ENCODE peak calls at places on chromosomes 16 and 17, in five cellular contexts. I is CD8-positive, alpha-beta T cell; W is GM23248; A is fibroblast of lung; V is transverse colon. K is an unnamed sample. For H3K36me3, the result is how much of the 10 kb centered on the place peaks cover.

GRCh38 chr17:43406676-43407645 is 8.2 kb downstream of the ARL4D start:
- DNase-seq in A (peak), W (peak), I (no peak), V (no peak), K (no peak)

GRCh38 chr17:71342726-71343125 is 778.1 kb upstream of the SOX9 start:
- DNase-seq in W (no peak), A (peak), V (no peak), I (no peak), K (no peak)

GRCh38 chr16:84841787-84842300 is 22.1 kb downstream of the CRISPLD2 start:
- DNase-seq in A (no peak), I (no peak), V (peak), W (no peak), K (peak)

GRCh38 chr16:56305956-56306565 is 114.8 kb downstream of the GNAO1 start:
- DNase-seq in W (no peak), A (peak), I (no peak), V (no peak), K (no peak)

GRCh38 chr17:79272220-79272619 is 197.6 kb downstream of the ENGASE start:
- DNase-seq in V (no peak), I (no peak), W (no peak), A (no peak), K (no peak)

GRCh38 chr17:44774271-44775135 is 15.7 kb downstream of the ADAM11 start:
- DNase-seq in A (peak), I (peak), W (peak), V (peak), K (peak)

GRCh38 chr17:69060835-69061234 is at the start of gene ABCA9:
- DNase-seq in W (peak), I (no peak), V (no peak), A (peak), K (no peak)

GRCh38 chr17:1829189-1829578 is 518 bp downstream of the SMYD4 start:
- DNase-seq in V (peak), A (peak), W (peak), I (no peak), K (no peak)

GRCh38 chr17:21280081-21280518 is 4.4 kb upstream of the MAP2K3 start:
- DNase-seq in W (peak), I (peak), A (peak), V (peak), K (peak)

GRCh38 chr17:72707881-72708280 is 384.6 kb downstream of the SLC39A11 start:
- DNase-seq in V (no peak), W (no peak), A (no peak), I (no peak), K (no peak)

GRCh38 chr17:48162946-48163506 is 55.5 kb downstream of the SNX11 start:
- DNase-seq in W (no peak), I (no peak), V (peak), A (peak), K (no peak)

GRCh38 chr16:78744796-78745464 is 645.5 kb downstream of the WWOX start:
- DNase-seq in I (no peak), A (no peak), W (no peak), V (no peak), K (no peak)

GRCh38 chr16:75244225-75244792 is 7.1 kb downstream of the BCAR1 start:
- DNase-seq in I (no peak), W (peak), V (peak), A (peak), K (peak)

GRCh38 chr17:49914096-49914490 is 54.9 kb upstream of the DLX4 start:
- DNase-seq in A (no peak), I (no peak), W (no peak), V (no peak), K (no peak)

GRCh38 chr16:61879-62281 is 8.3 kb downstream of the SNRNP25 start:
- DNase-seq in I (no peak), W (no peak), A (no peak), V (no peak), K (no peak)

GRCh38 chr16:25523183-25523582 is 168.6 kb upstream of the HS3ST4 start:
- DNase-seq in W (no peak), V (no peak), A (no peak), I (no peak), K (no peak)
- H3K36me3 ChIP-seq in W (under half), V (under half), A (under half), I (under half), K (under half)

DNA sequence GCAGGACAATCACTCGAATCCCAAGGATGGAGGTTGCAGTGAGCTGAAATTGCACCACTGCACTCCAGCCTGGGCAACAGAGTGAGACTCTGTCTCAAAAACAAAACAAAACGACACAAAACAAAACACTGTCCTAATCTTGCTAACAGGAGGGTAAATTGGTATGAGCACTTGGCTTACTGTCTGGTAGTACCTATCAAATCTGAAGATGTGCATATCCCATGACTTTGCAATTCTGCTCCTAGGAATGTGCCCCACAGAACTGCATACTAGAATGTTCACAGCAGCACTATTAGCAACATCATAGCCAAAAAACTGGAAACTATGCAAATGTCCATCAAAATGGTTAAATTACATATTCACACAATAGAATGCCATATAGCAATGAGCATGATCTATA is 15.7 kb downstream of the MTSS2 start:
- DNase-seq in W (no peak), A (no peak), I (no peak), V (no peak), K (no peak)
- H3K36me3 ChIP-seq in W (half or more), A (under half), I (under half), V (under half), K (half or more)

DNA sequence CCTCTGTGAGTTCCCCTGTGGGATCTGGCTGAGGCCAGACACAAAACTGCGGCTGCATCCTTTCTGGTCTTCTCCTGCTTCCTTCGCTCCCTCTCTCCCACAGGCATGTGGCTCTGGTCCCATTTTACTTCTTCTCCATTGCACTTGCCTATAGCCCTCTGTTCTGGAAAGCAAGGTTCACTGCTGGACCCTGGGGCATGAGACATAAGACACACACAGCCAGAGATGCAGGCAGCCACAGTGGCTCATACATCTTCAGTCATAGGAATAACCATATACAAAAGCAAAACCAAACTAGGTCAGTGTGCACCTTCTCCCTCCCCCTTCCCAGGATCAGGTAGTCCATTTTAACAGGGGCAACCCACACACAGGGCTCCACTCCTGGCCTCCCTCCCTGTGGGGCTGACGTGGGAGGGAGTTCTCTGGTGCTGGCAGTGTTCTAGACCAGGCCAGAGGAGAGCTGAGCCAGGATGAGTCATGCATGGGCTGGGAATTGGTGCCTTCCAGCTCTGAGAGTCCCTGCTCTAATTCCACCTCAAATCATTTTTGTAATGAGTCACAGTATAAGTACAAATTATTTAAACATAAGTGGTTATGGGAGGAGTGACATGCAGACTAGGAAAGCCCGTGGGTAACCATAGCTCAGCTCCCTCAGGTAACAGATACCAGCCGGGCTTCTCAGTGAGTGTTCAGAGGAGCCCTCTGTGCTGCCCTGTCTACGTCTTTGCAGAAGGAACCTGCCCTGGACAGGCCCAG is 58.0 kb downstream of the ASIC2 start:
- DNase-seq in I (no peak), A (peak), V (peak), W (peak), K (no peak)
- H3K36me3 ChIP-seq in I (under half), A (under half), V (under half), W (under half), K (under half)

GRCh38 chr17:7575959-7576358 is 3.5 kb upstream of the CD68 start:
- DNase-seq in W (no peak), A (no peak), I (no peak), V (no peak), K (no peak)

GRCh38 chr17:7575481-7575883 is 4.0 kb upstream of the CD68 start:
- DNase-seq in A (no peak), V (no peak), W (peak), I (no peak), K (no peak)

GRCh38 chr17:7579001-7579838 is at the start of gene CD68:
- DNase-seq in V (peak), I (no peak), A (peak), W (peak), K (peak)

GRCh38 chr17:7576432-7576937 is 3.0 kb upstream of the CD68 start:
- DNase-seq in I (no peak), A (no peak), W (peak), V (no peak), K (no peak)

GRCh38 chr17:7577327-7578199 is 1.9 kb upstream of the CD68 start:
- DNase-seq in I (no peak), W (no peak), A (no peak), V (no peak), K (no peak)
- H3K36me3 ChIP-seq in I (half or more), W (under half), A (under half), V (under half), K (half or more)

GRCh38 chr17:60461584-60461983 is 39.3 kb downstream of the CHCT1 start:
- DNase-seq in W (no peak), A (no peak), I (no peak), V (no peak), K (no peak)
- H3K36me3 ChIP-seq in W (half or more), A (under half), I (under half), V (under half), K (half or more)